ENCODE peak calls at places on chromosomes 16 and 17, in four cellular contexts. M is psoas muscle, O is mucosa of descending colon, L is cardiac muscle cell. K is an unnamed sample.

GRCh38 chr16:81036751-81037350 is 1.2 kb downstream of the ATMIN start:
- DNase-seq in L (no peak), M (no peak), O (peak; percentile 6), K (peak; percentile 60)

GRCh38 chr16:57940382-57940966 is 30.5 kb downstream of the CNGB1 start:
- DNase-seq in M (no peak), O (no peak), L (no peak), K (no peak)

GRCh38 chr17:65684631-65685030 is 123.2 kb upstream of the AXIN2 start:
- DNase-seq in L (no peak), M (no peak), O (no peak), K (peak; percentile 40)

GRCh38 chr17:44502598-44503079 is 567 bp downstream of the GPATCH8 start:
- DNase-seq in L (no peak), O (peak; percentile 16), M (no peak), K (peak; percentile 57)

GRCh38 chr16:72910875-72911274 is 137.1 kb downstream of the ZFHX3 start:
- DNase-seq in L (no peak), M (no peak), O (no peak), K (no peak)

GRCh38 chr16:31488630-31489564 is 6.0 kb downstream of the SLC5A2 start:
- DNase-seq in L (no peak), O (no peak), M (no peak), K (peak; percentile 19)

GRCh38 chr17:38742431-38743308 is 5.5 kb downstream of the PCGF2 start:
- DNase-seq in O (peak; percentile 83), L (no peak), M (no peak), K (peak; percentile 64)

GRCh38 chr17:76378548-76379274 is 5.7 kb upstream of the SPHK1 start:
- DNase-seq in M (no peak), O (no peak), L (no peak), K (no peak)

GRCh38 chr17:50693041-50693682 is 14.6 kb downstream of the ANKRD40 start:
- DNase-seq in L (no peak), M (no peak), O (no peak), K (peak; percentile 29)

GRCh38 chr16:47463771-47464624 is 2.9 kb downstream of the PHKB start:
- DNase-seq in L (no peak), M (no peak), O (no peak), K (no peak)

GRCh38 chr17:48024149-48025039 is 13.2 kb downstream of the COPZ2 start:
- DNase-seq in L (peak; percentile 43), M (peak; percentile 54), O (peak; percentile 75), K (peak; percentile 59)

GRCh38 chr16:78584991-78585390 is 485.5 kb downstream of the WWOX start:
- DNase-seq in L (no peak), O (no peak), M (no peak), K (no peak)

GRCh38 chr16:14303182-14303618 is 232.1 kb downstream of the MRTFB start:
- DNase-seq in M (no peak), O (peak; percentile 15), L (peak; percentile 20), K (peak; percentile 28)

GRCh38 chr17:50268040-50268439 is 6.2 kb upstream of the TMEM92 start:
- DNase-seq in L (no peak), M (no peak), O (no peak), K (no peak)

GRCh38 chr17:31425646-31426045 is 34.2 kb downstream of the RAB11FIP4 start:
- DNase-seq in O (no peak), L (peak; percentile 33), M (no peak), K (no peak)

GRCh38 chr17:38324732-38325131 is 19.0 kb downstream of the GPR179 start:
- DNase-seq in M (no peak), O (no peak), L (no peak), K (no peak)

GRCh38 chr17:42315402-42316156 is 27.3 kb downstream of the STAT5A start:
- DNase-seq in M (no peak), O (no peak), L (no peak), K (no peak)

GRCh38 chr16:48542966-48543365 is 67.0 kb downstream of the N4BP1 start:
- DNase-seq in O (no peak), L (no peak), M (no peak), K (no peak)

GRCh38 chr17:64658931-64659330 is 3.2 kb downstream of the SMURF2 start:
- DNase-seq in L (no peak), O (no peak), M (no peak), K (peak; percentile 58)

GRCh38 chr17:234163-235047 is 53.0 kb upstream of the DOC2B start:
- DNase-seq in L (no peak), M (no peak), O (no peak), K (no peak)

GRCh38 chr16:13453938-13454553 is 465.9 kb upstream of the ERCC4 start:
- DNase-seq in O (peak; percentile 62), M (no peak), L (peak; percentile 63), K (peak; percentile 46)

GRCh38 chr16:17359778-17360177 is 111.0 kb downstream of the XYLT1 start:
- DNase-seq in L (no peak), O (no peak), M (no peak), K (no peak)

GRCh38 chr17:69485126-69485724 is 70.7 kb downstream of the MAP2K6 start:
- DNase-seq in M (no peak), L (no peak), O (no peak), K (no peak)

GRCh38 chr17:8117367-8117979 is 841 bp downstream of the ALOXE3 start:
- DNase-seq in M (no peak), L (no peak), O (no peak), K (no peak)

GRCh38 chr16:2968368-2968737 is 795 bp upstream of the PAQR4 start:
- DNase-seq in M (no peak), L (no peak), O (peak; percentile 65), K (peak; percentile 47)

GRCh38 chr16:50360779-50361178 is 8.0 kb downstream of the BRD7 start:
- DNase-seq in M (no peak), L (no peak), O (no peak), K (peak; percentile 59)

GRCh38 chr16:49696414-49697101 is 159.4 kb downstream of the ZNF423 start:
- DNase-seq in M (no peak), L (peak; percentile 19), O (no peak), K (no peak)

GRCh38 chr17:35423761-35424160 is 8.5 kb downstream of the SLFN12 start:
- DNase-seq in L (no peak), M (no peak), O (no peak), K (peak; percentile 17)

DNA sequence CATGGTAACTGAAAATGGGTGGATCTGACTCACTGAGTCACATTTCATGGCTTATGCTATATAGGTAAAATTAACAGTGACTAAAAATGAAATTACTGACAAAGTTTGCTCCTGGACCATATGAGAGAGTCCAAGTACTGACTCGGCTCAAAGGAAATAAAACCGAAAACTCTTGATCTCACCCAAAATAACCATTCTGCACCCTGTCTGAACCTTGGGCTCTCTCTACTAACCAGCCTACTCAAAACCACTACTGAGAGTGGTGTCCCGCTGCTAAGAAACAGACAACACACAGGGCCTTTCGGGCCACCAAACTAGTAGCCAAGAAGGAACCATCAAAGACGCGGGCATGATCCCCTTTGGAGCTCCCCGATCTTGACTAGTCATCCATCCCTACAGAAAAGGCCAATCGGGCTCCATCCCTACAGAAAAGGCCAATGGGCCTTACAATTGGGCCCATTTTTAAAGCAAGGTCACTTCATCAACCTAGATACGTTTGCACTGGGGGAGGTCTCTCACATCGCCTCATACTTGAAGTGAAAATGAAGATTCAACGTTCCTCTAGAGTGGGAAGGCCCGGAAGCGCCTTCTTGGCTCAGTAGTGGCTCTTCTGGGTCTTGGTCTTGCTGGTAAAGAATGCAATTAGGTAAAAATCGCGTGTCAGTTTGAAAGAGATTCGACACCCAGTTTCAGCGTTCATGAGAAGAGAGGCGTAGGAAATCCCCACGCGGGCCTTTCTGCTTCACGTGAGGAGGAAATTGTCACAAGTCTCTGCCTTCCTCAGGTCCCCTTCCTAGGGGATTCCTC is 715 bp upstream of the ZPBP2 start:
- DNase-seq in M (no peak), O (peak; percentile 18), L (no peak), K (no peak)
- H3K4me3 ChIP-seq in M (no peak overlapping the region), O (no peak overlapping the region), L (no peak overlapping the region), K (no peak overlapping the region)

DNA sequence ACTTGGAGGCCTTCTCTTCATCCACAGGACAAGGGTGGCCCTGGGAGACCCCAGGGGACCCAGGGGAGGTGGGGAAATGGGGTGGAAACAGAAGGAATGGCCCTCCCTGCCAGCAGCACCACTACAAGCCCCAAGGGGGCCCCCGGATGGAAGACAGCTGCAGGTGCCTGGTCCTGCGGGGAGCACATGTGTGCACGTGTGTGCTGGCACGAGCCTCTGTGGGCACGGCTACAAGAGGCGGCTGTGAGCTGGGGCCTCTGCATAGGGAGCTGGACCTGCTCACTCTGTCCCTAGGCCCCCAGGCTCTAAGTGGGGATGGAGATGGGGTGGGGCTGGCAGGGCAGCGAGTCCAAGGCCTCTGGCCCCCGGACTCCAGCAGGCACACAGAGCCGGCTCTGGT is 13.2 kb upstream of the AATK start:
- DNase-seq in M (no peak), O (no peak), L (no peak), K (no peak)
- TF ChIP-seq CTCF in M (no peak), O (no peak), L (no peak), K (no peak)

GRCh38 chr17:67390006-67390645 is 13.0 kb downstream of the PITPNC1 start:
- DNase-seq in L (no peak), M (no peak), O (no peak), K (no peak)
- H3K4me3 ChIP-seq in L (no peak overlapping the region), M (no peak overlapping the region), O (no peak overlapping the region), K (no peak overlapping the region)

DNA sequence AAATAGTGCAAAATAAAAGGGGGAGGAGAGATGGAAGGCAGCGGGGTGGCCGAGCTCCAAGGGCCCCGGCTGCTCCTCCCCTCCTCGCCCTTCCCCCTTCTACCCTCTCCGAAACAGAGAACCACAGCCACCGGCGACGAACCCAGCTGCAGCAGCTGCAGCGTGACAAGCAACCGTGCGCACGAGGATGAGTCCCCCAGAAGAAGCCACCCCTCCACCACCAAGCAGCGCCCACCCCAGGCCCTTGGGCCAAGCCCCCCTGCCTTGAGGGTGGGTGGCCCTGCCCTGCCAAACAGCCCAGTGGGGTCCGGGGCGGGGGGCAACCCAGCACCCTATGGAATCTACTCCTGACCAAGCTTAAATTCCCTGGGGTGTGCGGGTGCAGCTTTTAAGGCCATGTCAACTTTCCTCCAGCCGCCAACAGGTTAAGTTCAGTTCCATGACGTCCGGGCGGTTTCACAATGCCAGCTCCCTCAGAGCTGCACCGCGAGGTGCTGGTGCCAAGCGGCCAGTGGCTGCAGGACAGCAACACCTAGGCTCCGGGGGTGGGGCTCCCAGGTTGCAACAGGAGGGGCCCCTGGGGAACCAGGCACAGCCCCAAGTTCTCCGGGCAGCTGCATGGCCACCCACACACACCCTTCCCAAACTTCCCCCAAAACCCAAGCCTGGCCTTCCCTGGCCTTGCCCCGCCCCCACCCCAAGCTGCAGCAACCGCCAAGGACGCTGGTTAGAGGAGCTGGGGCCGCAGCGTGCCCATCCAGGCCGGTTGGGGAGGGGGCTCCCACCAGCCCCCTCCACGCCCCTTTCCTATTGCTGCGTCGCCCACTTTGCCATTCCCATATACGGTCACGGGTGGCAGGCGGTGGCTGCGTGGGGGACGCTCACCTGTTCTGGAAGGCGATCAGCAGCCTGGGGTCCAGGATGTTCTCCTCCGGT is 2.0 kb downstream of the CBX4 start:
- DNase-seq in M (peak; percentile 76), L (peak; percentile 78), O (peak; percentile 90), K (peak; percentile 94)
- TF ChIP-seq CTCF in M (peak; percentile 9), L (peak; percentile 12), O (no peak), K (peak; percentile 32)